ENCODE peak calls at places on chromosomes 6 and 20, in five cellular contexts. One of them, this sample, is unnamed.

GRCh38 chr6:2890981-2891767 is 11.9 kb downstream of the SERPINB9 start:
- DNase-seq in stimulated activated CD4-positive, alpha-beta T cell treated with anti-CD3 and anti-CD28 coated beads, Interleukin-1b, Interleukin-23, amount 100 ng/mL, for 48 hours: no peak
- DNase-seq in mesenteric fat pad: no peak
- DNase-seq in astrocyte of the spinal cord: no peak
- DNase-seq in EL: no peak
- DNase-seq in this sample: no peak

GRCh38 chr6:84581494-84582259 is 182.7 kb downstream of the TBX18 start:
- DNase-seq in stimulated activated CD4-positive, alpha-beta T cell treated with anti-CD3 and anti-CD28 coated beads, Interleukin-1b, Interleukin-23, amount 100 ng/mL, for 48 hours: no peak
- DNase-seq in mesenteric fat pad: no peak
- DNase-seq in astrocyte of the spinal cord: peak
- DNase-seq in EL: peak
- DNase-seq in this sample: no peak

GRCh38 chr20:1333462-1334369 is 4.8 kb upstream of the SDCBP2 start:
- DNase-seq in stimulated activated CD4-positive, alpha-beta T cell treated with anti-CD3 and anti-CD28 coated beads, Interleukin-1b, Interleukin-23, amount 100 ng/mL, for 48 hours: no peak
- DNase-seq in mesenteric fat pad: peak
- DNase-seq in astrocyte of the spinal cord: no peak
- DNase-seq in EL: no peak
- DNase-seq in this sample: peak

GRCh38 chr6:3867616-3868502 is 18.7 kb downstream of the FAM50B start:
- DNase-seq in stimulated activated CD4-positive, alpha-beta T cell treated with anti-CD3 and anti-CD28 coated beads, Interleukin-1b, Interleukin-23, amount 100 ng/mL, for 48 hours: no peak
- DNase-seq in mesenteric fat pad: peak
- DNase-seq in astrocyte of the spinal cord: peak
- DNase-seq in EL: peak
- DNase-seq in this sample: no peak

GRCh38 chr6:30326446-30327231 is at the start of gene TRIM39:
- DNase-seq in stimulated activated CD4-positive, alpha-beta T cell treated with anti-CD3 and anti-CD28 coated beads, Interleukin-1b, Interleukin-23, amount 100 ng/mL, for 48 hours: peak
- DNase-seq in mesenteric fat pad: peak
- DNase-seq in astrocyte of the spinal cord: peak
- DNase-seq in EL: peak
- DNase-seq in this sample: peak

GRCh38 chr20:62533591-62534495 is 58.0 kb upstream of the GATA5 start:
- DNase-seq in stimulated activated CD4-positive, alpha-beta T cell treated with anti-CD3 and anti-CD28 coated beads, Interleukin-1b, Interleukin-23, amount 100 ng/mL, for 48 hours: no peak
- DNase-seq in mesenteric fat pad: no peak
- DNase-seq in astrocyte of the spinal cord: no peak
- DNase-seq in EL: no peak
- DNase-seq in this sample: no peak

GRCh38 chr20:10060223-10060622 is 25.4 kb downstream of the ANKEF1 start:
- DNase-seq in stimulated activated CD4-positive, alpha-beta T cell treated with anti-CD3 and anti-CD28 coated beads, Interleukin-1b, Interleukin-23, amount 100 ng/mL, for 48 hours: no peak
- DNase-seq in mesenteric fat pad: no peak
- DNase-seq in astrocyte of the spinal cord: peak
- DNase-seq in EL: no peak
- DNase-seq in this sample: no peak

GRCh38 chr6:39393075-39393474 is 70.6 kb upstream of the KCNK16 start:
- DNase-seq in stimulated activated CD4-positive, alpha-beta T cell treated with anti-CD3 and anti-CD28 coated beads, Interleukin-1b, Interleukin-23, amount 100 ng/mL, for 48 hours: no peak
- DNase-seq in mesenteric fat pad: no peak
- DNase-seq in astrocyte of the spinal cord: no peak
- DNase-seq in EL: no peak
- DNase-seq in this sample: no peak

GRCh38 chr6:3419624-3420272 is 37.1 kb downstream of the SLC22A23 start:
- DNase-seq in stimulated activated CD4-positive, alpha-beta T cell treated with anti-CD3 and anti-CD28 coated beads, Interleukin-1b, Interleukin-23, amount 100 ng/mL, for 48 hours: peak
- DNase-seq in mesenteric fat pad: no peak
- DNase-seq in astrocyte of the spinal cord: peak
- DNase-seq in EL: peak
- DNase-seq in this sample: no peak

GRCh38 chr20:44572551-44573500 is 9.6 kb upstream of the PKIG start:
- DNase-seq in stimulated activated CD4-positive, alpha-beta T cell treated with anti-CD3 and anti-CD28 coated beads, Interleukin-1b, Interleukin-23, amount 100 ng/mL, for 48 hours: no peak
- DNase-seq in mesenteric fat pad: no peak
- DNase-seq in astrocyte of the spinal cord: peak
- DNase-seq in EL: peak
- DNase-seq in this sample: no peak

GRCh38 chr20:58995461-58996225 is 11.4 kb downstream of the CTSZ start:
- DNase-seq in stimulated activated CD4-positive, alpha-beta T cell treated with anti-CD3 and anti-CD28 coated beads, Interleukin-1b, Interleukin-23, amount 100 ng/mL, for 48 hours: no peak
- DNase-seq in mesenteric fat pad: no peak
- DNase-seq in astrocyte of the spinal cord: no peak
- DNase-seq in EL: no peak
- DNase-seq in this sample: no peak

GRCh38 chr6:153790881-153791473 is 248.1 kb upstream of the OPRM1 start:
- DNase-seq in stimulated activated CD4-positive, alpha-beta T cell treated with anti-CD3 and anti-CD28 coated beads, Interleukin-1b, Interleukin-23, amount 100 ng/mL, for 48 hours: no peak
- DNase-seq in mesenteric fat pad: no peak
- DNase-seq in astrocyte of the spinal cord: peak
- DNase-seq in EL: no peak
- DNase-seq in this sample: no peak

GRCh38 chr6:137849709-137850093 is 17.4 kb upstream of the TNFAIP3 start:
- DNase-seq in stimulated activated CD4-positive, alpha-beta T cell treated with anti-CD3 and anti-CD28 coated beads, Interleukin-1b, Interleukin-23, amount 100 ng/mL, for 48 hours: peak
- DNase-seq in mesenteric fat pad: no peak
- DNase-seq in astrocyte of the spinal cord: no peak
- DNase-seq in EL: no peak
- DNase-seq in this sample: no peak

GRCh38 chr6:99746261-99746895 is 139.7 kb downstream of the PRDM13 start:
- DNase-seq in stimulated activated CD4-positive, alpha-beta T cell treated with anti-CD3 and anti-CD28 coated beads, Interleukin-1b, Interleukin-23, amount 100 ng/mL, for 48 hours: peak
- DNase-seq in mesenteric fat pad: no peak
- DNase-seq in astrocyte of the spinal cord: peak
- DNase-seq in EL: peak
- DNase-seq in this sample: no peak

GRCh38 chr6:170134077-170135040 is 156.5 kb downstream of the DLL1 start:
- DNase-seq in stimulated activated CD4-positive, alpha-beta T cell treated with anti-CD3 and anti-CD28 coated beads, Interleukin-1b, Interleukin-23, amount 100 ng/mL, for 48 hours: no peak
- DNase-seq in mesenteric fat pad: peak
- DNase-seq in astrocyte of the spinal cord: no peak
- DNase-seq in EL: no peak
- DNase-seq in this sample: no peak

GRCh38 chr6:170206317-170206621 is 84.6 kb downstream of the DLL1 start:
- DNase-seq in stimulated activated CD4-positive, alpha-beta T cell treated with anti-CD3 and anti-CD28 coated beads, Interleukin-1b, Interleukin-23, amount 100 ng/mL, for 48 hours: no peak
- DNase-seq in mesenteric fat pad: peak
- DNase-seq in astrocyte of the spinal cord: no peak
- DNase-seq in EL: no peak
- DNase-seq in this sample: peak

GRCh38 chr6:40599580-40599979 is 12.4 kb upstream of the LRFN2 start:
- DNase-seq in stimulated activated CD4-positive, alpha-beta T cell treated with anti-CD3 and anti-CD28 coated beads, Interleukin-1b, Interleukin-23, amount 100 ng/mL, for 48 hours: no peak
- DNase-seq in mesenteric fat pad: no peak
- DNase-seq in astrocyte of the spinal cord: no peak
- DNase-seq in EL: no peak
- DNase-seq in this sample: no peak

GRCh38 chr6:149967591-149967990 is 3.8 kb downstream of the ULBP1 start:
- DNase-seq in stimulated activated CD4-positive, alpha-beta T cell treated with anti-CD3 and anti-CD28 coated beads, Interleukin-1b, Interleukin-23, amount 100 ng/mL, for 48 hours: no peak
- DNase-seq in mesenteric fat pad: no peak
- DNase-seq in astrocyte of the spinal cord: no peak
- DNase-seq in EL: no peak
- DNase-seq in this sample: peak

GRCh38 chr6:43971776-43972126 is 155.5 kb downstream of the MRPL14 start:
- DNase-seq in stimulated activated CD4-positive, alpha-beta T cell treated with anti-CD3 and anti-CD28 coated beads, Interleukin-1b, Interleukin-23, amount 100 ng/mL, for 48 hours: no peak
- DNase-seq in mesenteric fat pad: peak
- DNase-seq in astrocyte of the spinal cord: no peak
- DNase-seq in EL: peak
- DNase-seq in this sample: no peak

GRCh38 chr20:6590891-6591679 is 176.4 kb upstream of the BMP2 start:
- DNase-seq in stimulated activated CD4-positive, alpha-beta T cell treated with anti-CD3 and anti-CD28 coated beads, Interleukin-1b, Interleukin-23, amount 100 ng/mL, for 48 hours: no peak
- DNase-seq in mesenteric fat pad: no peak
- DNase-seq in astrocyte of the spinal cord: peak
- DNase-seq in EL: peak
- DNase-seq in this sample: no peak

GRCh38 chr20:56003966-56004365 is 1.4 kb downstream of the CBLN4 start:
- DNase-seq in stimulated activated CD4-positive, alpha-beta T cell treated with anti-CD3 and anti-CD28 coated beads, Interleukin-1b, Interleukin-23, amount 100 ng/mL, for 48 hours: no peak
- DNase-seq in mesenteric fat pad: no peak
- DNase-seq in astrocyte of the spinal cord: no peak
- DNase-seq in EL: no peak
- DNase-seq in this sample: no peak

GRCh38 chr6:46323312-46323965 is 152.7 kb upstream of the ENPP5 start:
- DNase-seq in stimulated activated CD4-positive, alpha-beta T cell treated with anti-CD3 and anti-CD28 coated beads, Interleukin-1b, Interleukin-23, amount 100 ng/mL, for 48 hours: no peak
- DNase-seq in mesenteric fat pad: no peak
- DNase-seq in astrocyte of the spinal cord: peak
- DNase-seq in EL: peak
- DNase-seq in this sample: no peak